ENCODE peak calls at places on chromosomes 13 and 19, in nine cellular contexts. L is pancreas, J is tibial artery, X is A549, K is breast epithelium, N is kidney, D is upper lobe of right lung, S is ascending aorta, O is esophagus squamous epithelium. E is an unnamed sample.

GRCh38 chr19:1154731-1155351 is 19.2 kb downstream of the SBNO2 start:
- DNase-seq in L (peak), J (peak), X (peak), K (peak), N (peak), D (peak), S (peak), O (no peak), E (peak)

GRCh38 chr19:41734585-41734984 is 20.7 kb upstream of the CEACAM6 start:
- DNase-seq in L (no peak), J (no peak), X (no peak), K (no peak), N (no peak), D (no peak), S (no peak), O (no peak), E (no peak)

GRCh38 chr19:35380450-35381124 is 9.7 kb downstream of the GPR42 start:
- DNase-seq in L (peak), J (no peak), X (no peak), K (no peak), N (no peak), D (no peak), S (no peak), O (no peak), E (no peak)

GRCh38 chr13:43153436-43154082 is 130.2 kb downstream of the DNAJC15 start:
- DNase-seq in L (no peak), J (no peak), X (peak), K (no peak), N (no peak), D (no peak), S (no peak), O (no peak), E (no peak)

GRCh38 chr19:36331353-36332228 is 47.4 kb downstream of the ZFP14 start:
- DNase-seq in L (peak), J (peak), X (peak), K (peak), N (peak), D (peak), S (peak), O (peak), E (peak)

GRCh38 chr19:45001087-45001739 is at the start of gene RELB:
- DNase-seq in L (peak), J (peak), X (peak), K (peak), N (peak), D (peak), S (peak), O (peak), E (peak)

GRCh38 chr13:86282450-86282849 is 483.2 kb upstream of the SLITRK6 start:
- DNase-seq in L (no peak), J (no peak), X (no peak), K (no peak), N (no peak), D (no peak), S (no peak), O (no peak), E (no peak)

GRCh38 chr19:10402441-10403038 is 802 bp downstream of the CDC37 start:
- DNase-seq in L (no peak), J (no peak), X (no peak), K (no peak), N (no peak), D (no peak), S (no peak), O (no peak), E (no peak)

GRCh38 chr13:35283856-35284255 is 192.6 kb downstream of the MAB21L1 start:
- DNase-seq in L (no peak), J (no peak), X (peak), K (no peak), N (no peak), D (no peak), S (no peak), O (no peak), E (no peak)

DNA sequence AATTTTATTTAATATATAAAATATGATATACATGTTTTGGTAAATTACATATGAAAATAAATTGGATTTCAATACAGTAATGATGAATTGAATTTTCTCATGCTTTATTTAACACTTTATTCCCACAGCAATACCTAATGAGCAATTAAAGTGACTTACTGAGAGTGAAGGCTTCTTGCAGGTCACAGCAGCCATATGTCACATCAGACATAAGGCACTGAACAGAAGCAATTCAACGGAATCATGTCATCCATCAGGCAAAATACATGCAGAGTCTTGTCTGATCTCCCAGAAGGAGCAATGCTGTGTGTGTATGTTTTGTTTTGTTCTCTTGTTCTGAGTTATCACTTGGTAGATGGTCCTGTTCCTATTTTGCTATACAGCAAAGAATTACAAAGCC is 6.5 kb upstream of the GTF2F2 start:
- DNase-seq in L (no peak), J (no peak), X (no peak), K (no peak), N (no peak), D (no peak), S (no peak), O (no peak), E (no peak)
- H3K4me3 ChIP-seq in L (no peak), J (no peak), X (no peak), K (no peak), N (no peak), D (no peak), S (no peak), O (no peak), E (no peak)

GRCh38 chr13:113915786-113916329 is 52.0 kb upstream of the GAS6 start:
- DNase-seq in L (no peak), J (no peak), X (no peak), K (peak), N (no peak), D (no peak), S (peak), O (no peak), E (no peak)
- H3K27ac ChIP-seq in L (no peak), J (no peak), X (no peak), K (peak), N (no peak), D (no peak), S (no peak), O (no peak), E (no peak)

GRCh38 chr13:33285420-33286124 is at the start of gene STARD13:
- DNase-seq in L (peak), J (peak), X (peak), K (peak), N (peak), D (peak), S (peak), O (peak), E (peak)
- TF ChIP-seq CTCF in L (peak), J (peak), X (no peak), K (peak), N (peak), D (peak), S (peak), O (peak), E (peak)

GRCh38 chr19:33998739-33999345 is 173.5 kb upstream of the LSM14A start:
- DNase-seq in L (no peak), J (no peak), X (peak), K (no peak), N (no peak), D (no peak), S (no peak), O (no peak), E (no peak)

GRCh38 chr19:33998302-33998701 is 174.0 kb upstream of the LSM14A start:
- DNase-seq in L (no peak), J (no peak), X (peak), K (no peak), N (no peak), D (no peak), S (no peak), O (no peak), E (no peak)

GRCh38 chr19:33997690-33998089 is 174.6 kb upstream of the LSM14A start:
- DNase-seq in L (no peak), J (no peak), X (no peak), K (no peak), N (no peak), D (no peak), S (no peak), O (no peak), E (no peak)
- H3K4me3 ChIP-seq in L (no peak), J (no peak), X (peak), K (no peak), N (no peak), D (no peak), S (no peak), O (no peak), E (no peak)

GRCh38 chr13:111175372-111175771 is 60.3 kb downstream of the ARHGEF7 start:
- DNase-seq in L (no peak), J (no peak), X (no peak), K (no peak), N (no peak), D (no peak), S (no peak), O (no peak), E (no peak)
- H3K27ac ChIP-seq in L (no peak), J (peak), X (no peak), K (peak), N (no peak), D (peak), S (peak), O (peak), E (peak)

GRCh38 chr13:33377825-33378224 is 92.3 kb upstream of the STARD13 start:
- DNase-seq in L (no peak), J (no peak), X (no peak), K (no peak), N (no peak), D (no peak), S (no peak), O (no peak), E (no peak)

GRCh38 chr13:33372251-33372919 is 86.8 kb upstream of the STARD13 start:
- DNase-seq in L (no peak), J (no peak), X (no peak), K (no peak), N (no peak), D (no peak), S (no peak), O (no peak), E (no peak)

GRCh38 chr13:33375421-33375820 is 89.9 kb upstream of the STARD13 start:
- DNase-seq in L (no peak), J (no peak), X (no peak), K (no peak), N (no peak), D (no peak), S (no peak), O (no peak), E (no peak)

GRCh38 chr13:33376212-33376611 is 90.7 kb upstream of the STARD13 start:
- DNase-seq in L (no peak), J (no peak), X (no peak), K (no peak), N (no peak), D (no peak), S (no peak), O (no peak), E (no peak)

DNA sequence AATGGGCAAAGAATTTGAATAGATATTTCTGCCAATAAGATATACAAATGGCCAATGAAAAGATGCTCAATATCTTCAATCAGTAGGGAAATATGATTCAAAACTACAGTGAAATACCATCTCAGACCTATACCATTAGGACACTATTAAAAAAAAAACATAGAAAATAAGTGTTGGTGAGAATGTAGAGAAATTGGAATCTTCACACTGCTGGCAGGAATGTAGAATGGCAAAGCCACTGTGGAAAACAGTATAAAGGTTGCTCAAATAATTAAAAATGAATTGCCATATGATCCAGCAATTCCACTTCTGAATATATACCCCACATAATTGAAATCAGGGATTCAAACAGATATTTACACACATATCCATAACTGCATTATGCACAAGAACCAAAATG is 88.1 kb upstream of the STARD13 start:
- DNase-seq in L (no peak), J (no peak), X (no peak), K (no peak), N (no peak), D (no peak), S (no peak), O (no peak), E (no peak)
- TF ChIP-seq CTCF in L (no peak), J (no peak), X (no peak), K (no peak), N (no peak), D (no peak), S (no peak), O (no peak), E (no peak)

DNA sequence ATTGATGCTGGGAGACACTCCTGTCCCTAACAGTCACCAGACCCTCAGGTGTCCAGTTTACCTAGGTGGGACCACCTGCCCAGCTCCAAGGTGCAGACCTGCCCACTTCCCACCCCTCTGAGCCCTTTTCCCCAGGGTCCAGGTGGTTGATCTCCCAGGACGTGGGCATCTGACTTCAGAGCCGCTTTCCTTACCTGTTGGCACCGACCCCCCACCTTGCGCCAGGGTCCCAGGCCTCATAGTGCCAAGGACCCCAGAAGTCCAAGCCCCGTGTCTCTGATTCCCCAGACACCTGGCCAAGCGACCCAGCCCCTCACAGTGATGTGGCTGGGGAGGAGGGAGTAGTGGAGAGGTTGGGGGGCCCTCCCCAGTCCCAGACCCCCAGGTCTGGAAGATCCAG is 9.6 kb upstream of the BBC3 start:
- DNase-seq in L (no peak), J (no peak), X (no peak), K (no peak), N (peak), D (no peak), S (no peak), O (no peak), E (no peak)
- H3K4me3 ChIP-seq in L (peak), J (no peak), X (no peak), K (no peak), N (no peak), D (no peak), S (no peak), O (no peak), E (peak)

GRCh38 chr19:8368136-8368535 is 4.2 kb downstream of the ANGPTL4 start:
- DNase-seq in L (no peak), J (no peak), X (no peak), K (no peak), N (no peak), D (no peak), S (no peak), O (no peak), E (no peak)

GRCh38 chr19:8366121-8366581 is 2.2 kb downstream of the ANGPTL4 start:
- DNase-seq in L (no peak), J (no peak), X (no peak), K (no peak), N (no peak), D (no peak), S (no peak), O (no peak), E (no peak)

GRCh38 chr19:8367327-8368001 is 3.5 kb downstream of the ANGPTL4 start:
- DNase-seq in L (peak), J (peak), X (peak), K (peak), N (peak), D (peak), S (peak), O (no peak), E (peak)

GRCh38 chr19:8363803-8364771 is at the start of gene ANGPTL4:
- DNase-seq in L (peak), J (peak), X (peak), K (peak), N (peak), D (peak), S (peak), O (no peak), E (peak)

GRCh38 chr19:8366961-8367326 is 3.0 kb downstream of the ANGPTL4 start:
- DNase-seq in L (peak), J (no peak), X (no peak), K (no peak), N (no peak), D (peak), S (no peak), O (no peak), E (no peak)
- H3K27ac ChIP-seq in L (peak), J (no peak), X (peak), K (peak), N (peak), D (peak), S (peak), O (peak), E (no peak)

GRCh38 chr13:31044658-31045620 is 112.5 kb downstream of the TEX26 start:
- DNase-seq in L (no peak), J (no peak), X (no peak), K (no peak), N (no peak), D (no peak), S (peak), O (no peak), E (no peak)
- TF ChIP-seq CTCF in L (no peak), J (no peak), X (no peak), K (no peak), N (no peak), D (no peak), S (no peak), O (no peak), E (no peak)

GRCh38 chr13:108915095-108915633 is 285.8 kb downstream of the MYO16 start:
- DNase-seq in L (no peak), J (no peak), X (peak), K (no peak), N (no peak), D (no peak), S (no peak), O (no peak), E (no peak)
- H3K4me3 ChIP-seq in L (no peak), J (peak), X (peak), K (no peak), N (peak), D (peak), S (peak), O (peak), E (peak)

E was measured in thoracic aorta.